ENCODE peak calls at places on chromosomes 13 and 19, in seven cellular contexts. One of them, this sample, is unnamed.

GRCh38 chr13:105406551-105406950 is 1128.9 kb downstream of the EFNB2 start:
- DNase-seq in gastrocnemius medialis: no peak
- DNase-seq in sigmoid colon: no peak
- DNase-seq in CD8-positive, alpha-beta T cell: no peak
- DNase-seq in dorsolateral prefrontal cortex: no peak
- DNase-seq in colonic mucosa: no peak
- DNase-seq in heart left ventricle: no peak
- DNase-seq in this sample: no peak

GRCh38 chr19:6261883-6262282 is 17.9 kb downstream of the MLLT1 start:
- DNase-seq in gastrocnemius medialis: no peak
- DNase-seq in sigmoid colon: no peak
- DNase-seq in CD8-positive, alpha-beta T cell: no peak
- DNase-seq in dorsolateral prefrontal cortex: no peak
- DNase-seq in colonic mucosa: no peak
- DNase-seq in heart left ventricle: no peak
- DNase-seq in this sample: no peak

GRCh38 chr13:28355822-28356371 is 139.0 kb downstream of the FLT1 start:
- DNase-seq in gastrocnemius medialis: no peak
- DNase-seq in sigmoid colon: no peak
- DNase-seq in CD8-positive, alpha-beta T cell: no peak
- DNase-seq in dorsolateral prefrontal cortex: no peak
- DNase-seq in colonic mucosa: no peak
- DNase-seq in heart left ventricle: no peak
- DNase-seq in this sample: no peak

GRCh38 chr13:39692650-39693438 is 37.4 kb downstream of the COG6 start:
- DNase-seq in gastrocnemius medialis: no peak
- DNase-seq in sigmoid colon: no peak
- DNase-seq in CD8-positive, alpha-beta T cell: no peak
- DNase-seq in dorsolateral prefrontal cortex: no peak
- DNase-seq in colonic mucosa: no peak
- DNase-seq in heart left ventricle: no peak
- DNase-seq in this sample: no peak

GRCh38 chr13:112124100-112124499 is 57.2 kb downstream of the SOX1 start:
- DNase-seq in gastrocnemius medialis: no peak
- DNase-seq in sigmoid colon: no peak
- DNase-seq in CD8-positive, alpha-beta T cell: no peak
- DNase-seq in dorsolateral prefrontal cortex: no peak
- DNase-seq in colonic mucosa: no peak
- DNase-seq in heart left ventricle: no peak
- DNase-seq in this sample: no peak

GRCh38 chr19:54151362-54152035 is 8.0 kb downstream of the LENG1 start:
- DNase-seq in gastrocnemius medialis: no peak
- DNase-seq in sigmoid colon: no peak
- DNase-seq in CD8-positive, alpha-beta T cell: no peak
- DNase-seq in dorsolateral prefrontal cortex: no peak
- DNase-seq in colonic mucosa: no peak
- DNase-seq in heart left ventricle: no peak
- DNase-seq in this sample: no peak

GRCh38 chr19:16541526-16542044 is 652 bp downstream of the CHERP start:
- DNase-seq in gastrocnemius medialis: no peak
- DNase-seq in sigmoid colon: no peak
- DNase-seq in CD8-positive, alpha-beta T cell: no peak
- DNase-seq in dorsolateral prefrontal cortex: no peak
- DNase-seq in colonic mucosa: no peak
- DNase-seq in heart left ventricle: no peak
- DNase-seq in this sample: no peak

GRCh38 chr19:1401138-1401888 is at the start of gene GAMT:
- DNase-seq in gastrocnemius medialis: no peak
- DNase-seq in sigmoid colon: no peak
- DNase-seq in CD8-positive, alpha-beta T cell: peak
- DNase-seq in dorsolateral prefrontal cortex: no peak
- DNase-seq in colonic mucosa: no peak
- DNase-seq in heart left ventricle: peak
- DNase-seq in this sample: no peak

GRCh38 chr13:95505265-95505664 is 47.3 kb upstream of the CLDN10 start:
- DNase-seq in gastrocnemius medialis: no peak
- DNase-seq in sigmoid colon: no peak
- DNase-seq in CD8-positive, alpha-beta T cell: no peak
- DNase-seq in dorsolateral prefrontal cortex: no peak
- DNase-seq in colonic mucosa: no peak
- DNase-seq in heart left ventricle: no peak
- DNase-seq in this sample: no peak

GRCh38 chr13:34207872-34208271 is 389.9 kb downstream of the RFC3 start:
- DNase-seq in gastrocnemius medialis: no peak
- DNase-seq in sigmoid colon: no peak
- DNase-seq in CD8-positive, alpha-beta T cell: no peak
- DNase-seq in dorsolateral prefrontal cortex: no peak
- DNase-seq in colonic mucosa: no peak
- DNase-seq in heart left ventricle: no peak
- DNase-seq in this sample: no peak

GRCh38 chr13:30145709-30146367 is 161.5 kb downstream of the KATNAL1 start:
- DNase-seq in gastrocnemius medialis: no peak
- DNase-seq in sigmoid colon: no peak
- DNase-seq in CD8-positive, alpha-beta T cell: no peak
- DNase-seq in dorsolateral prefrontal cortex: no peak
- DNase-seq in colonic mucosa: no peak
- DNase-seq in heart left ventricle: no peak
- DNase-seq in this sample: no peak

GRCh38 chr19:14048439-14049153 is 13.3 kb downstream of the PALM3 start:
- DNase-seq in gastrocnemius medialis: no peak
- DNase-seq in sigmoid colon: no peak
- DNase-seq in CD8-positive, alpha-beta T cell: peak
- DNase-seq in dorsolateral prefrontal cortex: no peak
- DNase-seq in colonic mucosa: peak
- DNase-seq in heart left ventricle: peak
- DNase-seq in this sample: no peak

GRCh38 chr13:78028960-78029359 is 110.3 kb upstream of the EDNRB start:
- DNase-seq in gastrocnemius medialis: no peak
- DNase-seq in sigmoid colon: no peak
- DNase-seq in CD8-positive, alpha-beta T cell: no peak
- DNase-seq in dorsolateral prefrontal cortex: no peak
- DNase-seq in colonic mucosa: no peak
- DNase-seq in heart left ventricle: no peak
- DNase-seq in this sample: no peak

GRCh38 chr19:37329686-37330085 is 41.2 kb upstream of the ZNF527 start:
- DNase-seq in gastrocnemius medialis: no peak
- DNase-seq in sigmoid colon: no peak
- DNase-seq in CD8-positive, alpha-beta T cell: no peak
- DNase-seq in dorsolateral prefrontal cortex: no peak
- DNase-seq in colonic mucosa: no peak
- DNase-seq in heart left ventricle: no peak
- DNase-seq in this sample: no peak

DNA sequence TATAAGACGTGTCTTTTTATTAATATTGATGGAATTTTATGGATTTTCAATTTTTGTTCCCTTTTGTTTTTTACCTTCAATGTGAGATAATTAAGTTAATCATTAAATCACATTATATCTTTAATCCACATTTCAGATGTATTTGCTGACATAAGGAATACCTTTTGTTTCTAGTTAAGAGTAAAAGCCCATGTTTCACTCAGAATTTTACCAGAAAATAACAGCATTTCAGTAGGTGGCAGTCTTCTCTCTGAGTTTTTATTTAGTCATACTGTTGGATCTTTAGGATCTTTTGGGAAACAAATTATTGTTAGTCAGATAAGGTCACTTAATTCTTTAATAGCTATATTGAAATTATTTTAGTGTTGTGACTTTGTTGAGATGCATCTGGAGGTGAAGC is 67.9 kb downstream of the NDFIP2 start:
- DNase-seq in gastrocnemius medialis: no peak
- DNase-seq in sigmoid colon: no peak
- DNase-seq in CD8-positive, alpha-beta T cell: no peak
- DNase-seq in dorsolateral prefrontal cortex: no peak
- DNase-seq in colonic mucosa: no peak
- DNase-seq in heart left ventricle: no peak
- DNase-seq in this sample: no peak
- TF ChIP-seq CTCF in gastrocnemius medialis: no peak
- TF ChIP-seq CTCF in sigmoid colon: no peak
- TF ChIP-seq CTCF in CD8-positive, alpha-beta T cell: no peak
- TF ChIP-seq CTCF in dorsolateral prefrontal cortex: peak
- TF ChIP-seq CTCF in colonic mucosa: no peak
- TF ChIP-seq CTCF in heart left ventricle: peak
- TF ChIP-seq CTCF in this sample: peak

DNA sequence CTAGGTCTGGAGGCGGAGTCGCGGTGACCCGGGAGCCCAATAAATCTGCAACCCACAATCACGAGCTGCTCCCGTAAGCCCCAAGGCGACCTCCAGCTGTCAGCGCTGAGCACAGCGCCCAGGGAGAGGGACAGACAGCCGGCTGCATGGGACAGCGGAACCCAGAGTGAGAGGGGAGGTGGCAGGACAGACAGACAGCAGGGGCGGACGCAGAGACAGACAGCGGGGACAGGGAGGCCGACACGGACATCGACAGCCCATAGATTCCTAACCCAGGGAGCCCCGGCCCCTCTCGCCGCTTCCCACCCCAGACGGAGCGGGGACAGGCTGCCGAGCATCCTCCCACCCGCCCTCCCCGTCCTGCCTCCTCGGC is at the start of gene SLC5A5:
- DNase-seq in gastrocnemius medialis: no peak
- DNase-seq in sigmoid colon: no peak
- DNase-seq in CD8-positive, alpha-beta T cell: peak
- DNase-seq in dorsolateral prefrontal cortex: no peak
- DNase-seq in colonic mucosa: no peak
- DNase-seq in heart left ventricle: no peak
- DNase-seq in this sample: no peak
- H3K4me3 ChIP-seq in gastrocnemius medialis: no peak
- H3K4me3 ChIP-seq in sigmoid colon: no peak
- H3K4me3 ChIP-seq in CD8-positive, alpha-beta T cell: peak
- H3K4me3 ChIP-seq in dorsolateral prefrontal cortex: peak
- H3K4me3 ChIP-seq in colonic mucosa: peak
- H3K4me3 ChIP-seq in heart left ventricle: no peak
- H3K4me3 ChIP-seq in this sample: no peak

DNA sequence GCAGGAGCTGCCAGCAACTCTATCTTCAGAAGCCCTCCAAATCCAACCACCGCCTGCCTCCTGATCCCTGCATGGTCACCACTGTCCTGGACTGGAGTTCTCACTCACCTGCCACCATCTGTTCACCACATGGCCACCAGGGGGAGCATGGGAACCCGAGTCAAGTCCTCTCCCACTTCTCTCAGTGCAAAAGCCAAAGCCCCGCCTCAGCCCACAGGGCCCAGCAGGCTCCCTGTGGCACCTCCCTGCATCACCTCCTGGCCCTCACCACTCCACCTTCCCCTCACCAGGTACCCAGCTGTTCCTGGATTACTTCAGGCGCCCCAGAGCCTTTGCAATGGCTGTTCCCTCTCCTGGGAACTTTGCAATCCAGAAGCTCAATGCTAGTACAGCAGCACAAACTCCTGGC is 5.3 kb downstream of the DHPS start:
- DNase-seq in gastrocnemius medialis: peak
- DNase-seq in sigmoid colon: peak
- DNase-seq in CD8-positive, alpha-beta T cell: peak
- DNase-seq in dorsolateral prefrontal cortex: peak
- DNase-seq in colonic mucosa: peak
- DNase-seq in heart left ventricle: peak
- DNase-seq in this sample: peak
- TF ChIP-seq CTCF in gastrocnemius medialis: peak
- TF ChIP-seq CTCF in sigmoid colon: peak
- TF ChIP-seq CTCF in CD8-positive, alpha-beta T cell: peak
- TF ChIP-seq CTCF in dorsolateral prefrontal cortex: peak
- TF ChIP-seq CTCF in colonic mucosa: peak
- TF ChIP-seq CTCF in heart left ventricle: peak
- TF ChIP-seq CTCF in this sample: peak

DNA sequence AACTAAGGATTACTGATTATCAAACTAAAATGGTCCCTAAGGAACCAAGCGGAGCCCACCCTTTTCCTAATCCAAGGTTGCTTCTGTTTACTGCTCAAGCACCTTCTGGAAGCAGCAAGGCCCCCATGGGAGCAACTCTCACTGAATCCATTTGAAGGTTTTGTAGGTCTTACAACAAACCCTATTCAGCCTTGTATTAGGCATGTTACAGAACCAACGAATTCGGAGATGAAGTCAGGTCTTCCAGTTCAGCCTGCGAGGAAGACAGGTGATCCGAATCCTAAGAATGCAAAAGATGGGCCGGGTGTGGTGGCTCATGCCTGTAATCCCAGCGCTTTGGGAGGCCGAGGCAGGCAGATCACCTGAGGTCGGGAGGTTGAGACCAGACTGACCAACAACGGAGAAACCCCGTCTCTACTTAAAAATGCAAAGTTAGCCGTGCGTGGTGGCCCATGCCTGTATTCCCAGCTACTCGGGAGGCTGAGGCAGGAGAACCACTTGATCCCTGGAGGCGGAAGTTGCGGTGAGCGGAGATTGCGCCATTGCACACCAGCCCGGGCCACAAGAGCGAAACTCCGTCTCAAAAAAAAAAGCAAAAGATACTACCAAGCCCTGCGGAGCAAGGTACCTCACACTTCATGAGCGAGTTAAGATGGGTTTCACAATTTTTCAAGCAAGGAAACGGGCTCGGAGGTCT is 744 bp downstream of the ZAR1L start:
- DNase-seq in gastrocnemius medialis: peak
- DNase-seq in sigmoid colon: peak
- DNase-seq in CD8-positive, alpha-beta T cell: no peak
- DNase-seq in dorsolateral prefrontal cortex: no peak
- DNase-seq in colonic mucosa: peak
- DNase-seq in heart left ventricle: peak
- DNase-seq in this sample: no peak
- H3K4me3 ChIP-seq in gastrocnemius medialis: peak
- H3K4me3 ChIP-seq in sigmoid colon: no peak
- H3K4me3 ChIP-seq in CD8-positive, alpha-beta T cell: peak
- H3K4me3 ChIP-seq in dorsolateral prefrontal cortex: peak
- H3K4me3 ChIP-seq in colonic mucosa: no peak
- H3K4me3 ChIP-seq in heart left ventricle: peak
- H3K4me3 ChIP-seq in this sample: no peak

GRCh38 chr19:30001794-30002193 is 59.8 kb downstream of the URI1 start:
- DNase-seq in gastrocnemius medialis: no peak
- DNase-seq in sigmoid colon: no peak
- DNase-seq in CD8-positive, alpha-beta T cell: no peak
- DNase-seq in dorsolateral prefrontal cortex: no peak
- DNase-seq in colonic mucosa: no peak
- DNase-seq in heart left ventricle: no peak
- DNase-seq in this sample: no peak
- TF ChIP-seq CTCF in gastrocnemius medialis: no peak
- TF ChIP-seq CTCF in sigmoid colon: no peak
- TF ChIP-seq CTCF in CD8-positive, alpha-beta T cell: no peak
- TF ChIP-seq CTCF in dorsolateral prefrontal cortex: no peak
- TF ChIP-seq CTCF in colonic mucosa: no peak
- TF ChIP-seq CTCF in heart left ventricle: no peak
- TF ChIP-seq CTCF in this sample: peak

DNA sequence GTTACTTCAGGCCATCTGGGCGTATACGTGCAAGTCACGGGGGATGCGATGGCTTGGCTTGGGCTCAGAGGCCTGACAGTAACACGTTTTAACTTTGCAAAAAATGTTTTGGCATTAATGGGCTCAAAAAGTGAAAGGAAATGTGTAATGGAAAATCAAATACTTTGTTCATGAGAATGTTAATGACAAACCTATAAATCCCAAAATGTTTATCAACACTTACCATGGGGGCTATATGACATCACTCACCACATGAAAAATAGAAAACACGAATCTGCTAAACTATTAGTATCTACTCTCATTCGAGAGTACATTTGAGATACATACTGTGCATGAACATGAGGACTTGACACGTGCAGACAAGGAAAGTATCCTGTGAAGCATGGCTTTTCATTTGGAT is 91.7 kb downstream of the FAM216B start:
- DNase-seq in gastrocnemius medialis: no peak
- DNase-seq in sigmoid colon: no peak
- DNase-seq in CD8-positive, alpha-beta T cell: no peak
- DNase-seq in dorsolateral prefrontal cortex: no peak
- DNase-seq in colonic mucosa: no peak
- DNase-seq in heart left ventricle: no peak
- DNase-seq in this sample: no peak
- H3K4me3 ChIP-seq in gastrocnemius medialis: no peak
- H3K4me3 ChIP-seq in sigmoid colon: no peak
- H3K4me3 ChIP-seq in CD8-positive, alpha-beta T cell: no peak
- H3K4me3 ChIP-seq in dorsolateral prefrontal cortex: no peak
- H3K4me3 ChIP-seq in colonic mucosa: no peak
- H3K4me3 ChIP-seq in heart left ventricle: no peak
- H3K4me3 ChIP-seq in this sample: no peak

GRCh38 chr19:46025825-46026224 is 3.0 kb upstream of the PGLYRP1 start:
- DNase-seq in gastrocnemius medialis: no peak
- DNase-seq in sigmoid colon: no peak
- DNase-seq in CD8-positive, alpha-beta T cell: no peak
- DNase-seq in dorsolateral prefrontal cortex: no peak
- DNase-seq in colonic mucosa: no peak
- DNase-seq in heart left ventricle: no peak
- DNase-seq in this sample: no peak
- TF ChIP-seq CTCF in gastrocnemius medialis: no peak
- TF ChIP-seq CTCF in sigmoid colon: no peak
- TF ChIP-seq CTCF in CD8-positive, alpha-beta T cell: no peak
- TF ChIP-seq CTCF in dorsolateral prefrontal cortex: no peak
- TF ChIP-seq CTCF in colonic mucosa: no peak
- TF ChIP-seq CTCF in heart left ventricle: no peak
- TF ChIP-seq CTCF in this sample: no peak

This sample was measured in LNCaP clone FGC.